ENCODE peak calls at places on chromosomes 7 and 10, in nine cellular contexts. L is trophoblast cell; B is T-helper 9 cell; R is posterior cingulate gyrus; N is activated T-cell treated with anti-CD3 and anti-CD28 coated beads for 4 hours; U is NCI-H1436; V is stimulated activated CD8-positive, alpha-beta memory T cell treated with anti-CD3 and anti-CD28 coated beads, Interleukin-2, amount 100 ng/mL, for 1 hour; Q is body of pancreas; T is NCI-H345. A is an unnamed sample.
A peak's percentile ranks its signal among the peaks of the same experiment; 100 is the strongest.

GRCh38 chr10:34780818-34781380 is 34.2 kb downstream of the PARD3 start:
- DNase-seq in N (no peak), T (no peak), Q (peak; percentile 79), B (no peak), L (no peak), V (no peak), R (no peak), U (no peak), A (no peak)

GRCh38 chr7:142539901-142540300 is 209.4 kb upstream of the PRSS1 start:
- DNase-seq in R (no peak), V (no peak), T (no peak), L (no peak), B (no peak), N (no peak), U (no peak), Q (no peak), A (no peak)

GRCh38 chr10:28664369-28664740 is 13.0 kb upstream of the BAMBI start:
- DNase-seq in Q (no peak), T (no peak), B (no peak), U (no peak), L (no peak), V (no peak), R (no peak), N (no peak), A (no peak)

GRCh38 chr7:1331026-1331425 is 98.4 kb downstream of the UNCX start:
- DNase-seq in V (no peak), L (no peak), R (no peak), Q (no peak), U (no peak), B (no peak), T (no peak), N (no peak), A (no peak)

GRCh38 chr10:131896403-131896802 is 4.4 kb upstream of the PPP2R2D start:
- DNase-seq in L (no peak), U (no peak), Q (no peak), V (peak; percentile 22), T (no peak), N (no peak), R (no peak), B (peak; percentile 18), A (no peak)

GRCh38 chr7:138204285-138204988 is 128.2 kb downstream of the AKR1D1 start:
- DNase-seq in U (no peak), T (no peak), N (no peak), R (no peak), Q (no peak), B (no peak), L (no peak), V (no peak), A (no peak)

GRCh38 chr7:6158424-6159096 is 113.9 kb downstream of the CYTH3 start:
- DNase-seq in L (no peak), B (no peak), N (no peak), U (no peak), V (no peak), T (no peak), Q (no peak), R (no peak), A (no peak)

GRCh38 chr7:39428221-39428620 is 138.0 kb upstream of the YAE1 start:
- DNase-seq in Q (no peak), U (no peak), N (no peak), T (no peak), V (no peak), R (no peak), B (no peak), L (peak; percentile 48), A (no peak)

GRCh38 chr10:4283841-4284610 is 499.0 kb upstream of the KLF6 start:
- DNase-seq in B (no peak), T (no peak), Q (peak; percentile 24), R (no peak), V (no peak), L (no peak), N (no peak), U (no peak), A (no peak)

GRCh38 chr10:131574363-131574706 is 262.8 kb upstream of the TCERG1L start:
- DNase-seq in B (no peak), L (no peak), U (no peak), Q (no peak), N (no peak), V (no peak), R (no peak), T (no peak), A (no peak)

GRCh38 chr10:49080071-49080470 is 35.3 kb downstream of the VSTM4 start:
- DNase-seq in N (no peak), T (peak; percentile 46), U (no peak), L (no peak), V (no peak), R (no peak), B (no peak), Q (peak; percentile 21), A (no peak)

GRCh38 chr10:16828731-16829175 is 11.5 kb upstream of the RSU1 start:
- DNase-seq in U (no peak), V (no peak), T (no peak), R (no peak), N (no peak), L (no peak), Q (peak; percentile 46), B (no peak), A (no peak)

GRCh38 chr7:129774359-129774758 is 162.8 kb downstream of the NRF1 start:
- DNase-seq in Q (no peak), R (no peak), B (no peak), U (no peak), T (no peak), N (no peak), L (no peak), V (no peak), A (no peak)

GRCh38 chr10:23702977-23703414 is 264.1 kb downstream of the OTUD1 start:
- DNase-seq in U (peak; percentile 58), L (peak; percentile 44), T (peak; percentile 14), Q (peak; percentile 80), R (no peak), N (peak; percentile 33), B (peak; percentile 22), V (no peak), A (no peak)

GRCh38 chr10:5927306-5927705 is 37.3 kb downstream of the FBH1 start:
- DNase-seq in Q (no peak), B (no peak), V (no peak), T (no peak), U (no peak), L (no peak), R (no peak), N (no peak), A (no peak)

GRCh38 chr7:42678315-42678714 is 233.6 kb downstream of the C7orf25 start:
- DNase-seq in B (no peak), T (no peak), U (no peak), Q (no peak), R (no peak), N (no peak), V (no peak), L (no peak), A (no peak)

GRCh38 chr7:116525913-116526857 is 1.3 kb downstream of the CAV1 start:
- DNase-seq in L (peak; percentile 98), B (peak; percentile 49), R (no peak), V (peak; percentile 23), N (no peak), T (peak; percentile 74), U (peak; percentile 4), Q (peak; percentile 73), A (peak; percentile 33)

GRCh38 chr10:88114368-88114767 is 250.9 kb downstream of the PTEN start:
- DNase-seq in U (no peak), N (no peak), T (peak; percentile 44), B (no peak), R (no peak), V (no peak), L (peak; percentile 26), Q (peak; percentile 77), A (no peak)

GRCh38 chr7:123535517-123535916 is 1.1 kb upstream of the IQUB start:
- DNase-seq in Q (no peak), L (no peak), T (no peak), V (no peak), N (no peak), R (no peak), U (no peak), B (no peak), A (no peak)

GRCh38 chr10:8242295-8242872 is 187.9 kb downstream of the GATA3 start:
- DNase-seq in U (no peak), T (no peak), B (no peak), L (no peak), V (no peak), R (no peak), Q (no peak), N (no peak), A (no peak)

GRCh38 chr10:91887075-91887899 is 22.0 kb downstream of the FGFBP3 start:
- DNase-seq in R (peak; percentile 49), N (peak; percentile 3), U (peak; percentile 18), Q (peak; percentile 41), T (peak; percentile 15), V (peak; percentile 5), L (no peak), B (no peak), A (peak; percentile 29)

GRCh38 chr7:88226886-88227516 is 7.2 kb upstream of the SRI start:
- DNase-seq in V (no peak), R (no peak), Q (peak; percentile 77), L (peak; percentile 91), B (no peak), T (no peak), U (no peak), N (no peak), A (no peak)

GRCh38 chr7:54662701-54663100 is 96.3 kb downstream of the SEC61G start:
- DNase-seq in R (no peak), Q (no peak), U (no peak), N (no peak), L (no peak), V (no peak), T (no peak), B (no peak), A (no peak)

A was measured in anterior cingulate cortex.